ENCODE peak calls at places on chromosomes 5 and 9, in eight cellular contexts. F, W, Z, K, M, A, Y and O are unnamed samples.

GRCh38 chr9:125146247-125146646 is 2.9 kb upstream of the SCAI start:
- DNase-seq in F (no peak), W (no peak), Z (peak; percentile 51), K (no peak), M (no peak), A (no peak), Y (no peak), O (no peak)

GRCh38 chr5:16291474-16291873 is 111.9 kb upstream of the MARCHF11 start:
- DNase-seq in F (no peak), W (no peak), Z (no peak), K (no peak), M (no peak), A (no peak), Y (no peak), O (no peak)

GRCh38 chr9:104544644-104545043 is 8.0 kb upstream of the OR13C3 start:
- DNase-seq in F (no peak), W (no peak), Z (no peak), K (no peak), M (no peak), A (no peak), Y (no peak), O (no peak)

GRCh38 chr5:177471610-177472356 is 1.7 kb downstream of the DBN1 start:
- DNase-seq in F (peak; percentile 79), W (no peak), Z (peak; percentile 65), K (no peak), M (no peak), A (peak; percentile 78), Y (no peak), O (no peak)

GRCh38 chr5:175895701-175896102 is 24.3 kb downstream of the CPLX2 start:
- DNase-seq in F (no peak), W (no peak), Z (no peak), K (no peak), M (no peak), A (peak; percentile 37), Y (no peak), O (no peak)

GRCh38 chr9:133385452-133385851 is 9.3 kb downstream of the STKLD1 start:
- DNase-seq in F (no peak), W (no peak), Z (no peak), K (no peak), M (no peak), A (no peak), Y (no peak), O (no peak)

GRCh38 chr5:7503564-7503963 is 107.6 kb downstream of the ADCY2 start:
- DNase-seq in F (no peak), W (no peak), Z (no peak), K (no peak), M (no peak), A (no peak), Y (no peak), O (no peak)

GRCh38 chr9:93154293-93154903 is 20.3 kb upstream of the NINJ1 start:
- DNase-seq in F (no peak), W (no peak), Z (no peak), K (peak; percentile 47), M (peak; percentile 86), A (no peak), Y (peak; percentile 87), O (peak; percentile 53)

GRCh38 chr5:135379052-135379654 is 19.9 kb downstream of the MACROH2A1 start:
- DNase-seq in F (no peak), W (no peak), Z (peak; percentile 64), K (peak; percentile 23), M (no peak), A (no peak), Y (no peak), O (no peak)

GRCh38 chr5:60287174-60287771 is 393.7 kb upstream of the PDE4D start:
- DNase-seq in F (no peak), W (peak; percentile 41), Z (peak; percentile 31), K (peak; percentile 88), M (peak; percentile 95), A (no peak), Y (peak; percentile 76), O (peak; percentile 43)

GRCh38 chr5:151255621-151256286 is 2.8 kb downstream of the GM2A start:
- DNase-seq in F (no peak), W (no peak), Z (no peak), K (no peak), M (no peak), A (no peak), Y (no peak), O (no peak)

GRCh38 chr5:76542887-76543690 is 80.1 kb downstream of the F2RL2 start:
- DNase-seq in F (peak; percentile 76), W (no peak), Z (no peak), K (no peak), M (peak; percentile 39), A (peak; percentile 31), Y (no peak), O (no peak)

GRCh38 chr9:18743976-18744375 is 270.0 kb downstream of the ADAMTSL1 start:
- DNase-seq in F (no peak), W (no peak), Z (peak; percentile 76), K (no peak), M (no peak), A (no peak), Y (no peak), O (no peak)

GRCh38 chr9:114958021-114958846 is 27.8 kb upstream of the TNFSF8 start:
- DNase-seq in F (peak; percentile 49), W (no peak), Z (no peak), K (no peak), M (no peak), A (peak; percentile 64), Y (no peak), O (peak; percentile 19)

GRCh38 chr5:75062925-75063531 is 10.7 kb upstream of the GCNT4 start:
- DNase-seq in F (no peak), W (no peak), Z (no peak), K (no peak), M (no peak), A (no peak), Y (no peak), O (no peak)

GRCh38 chr9:137764981-137765380 is 112.6 kb upstream of the CACNA1B start:
- DNase-seq in F (no peak), W (no peak), Z (no peak), K (no peak), M (no peak), A (no peak), Y (no peak), O (no peak)

GRCh38 chr9:136787690-136788400 is 3.3 kb upstream of the TMEM141 start:
- DNase-seq in F (peak; percentile 82), W (peak; percentile 74), Z (no peak), K (peak; percentile 59), M (peak; percentile 92), A (peak; percentile 59), Y (peak; percentile 84), O (peak; percentile 88)

GRCh38 chr9:136831720-136832104 is 10.6 kb upstream of the AJM1 start:
- DNase-seq in F (no peak), W (no peak), Z (no peak), K (no peak), M (no peak), A (no peak), Y (no peak), O (no peak)

GRCh38 chr5:135199919-135200318 is 165.9 kb upstream of the PITX1 start:
- DNase-seq in F (no peak), W (no peak), Z (no peak), K (no peak), M (no peak), A (no peak), Y (no peak), O (no peak)

GRCh38 chr9:37964740-37965081 is 60.8 kb upstream of the SLC25A51 start:
- DNase-seq in F (no peak), W (no peak), Z (no peak), K (no peak), M (no peak), A (no peak), Y (no peak), O (no peak)

GRCh38 chr9:37965116-37965515 is 61.2 kb upstream of the SLC25A51 start:
- DNase-seq in F (no peak), W (no peak), Z (no peak), K (no peak), M (no peak), A (no peak), Y (no peak), O (no peak)

GRCh38 chr9:37966443-37967271 is 62.7 kb upstream of the SLC25A51 start:
- DNase-seq in F (no peak), W (peak; percentile 57), Z (no peak), K (no peak), M (no peak), A (no peak), Y (no peak), O (peak; percentile 50)

GRCh38 chr9:37961346-37961745 is 57.4 kb upstream of the SLC25A51 start:
- DNase-seq in F (no peak), W (no peak), Z (no peak), K (no peak), M (no peak), A (no peak), Y (no peak), O (no peak)

GRCh38 chr9:37963936-37964739 is 60.2 kb upstream of the SLC25A51 start:
- DNase-seq in F (no peak), W (peak; percentile 67), Z (peak; percentile 99), K (peak; percentile 83), M (no peak), A (no peak), Y (no peak), O (peak; percentile 66)
- H3K4me1 ChIP-seq in F (no peaks in the 10 kb centered on the region), W (peaks cover 10% of the 10 kb centered on the region), Z (peaks cover 51% of the 10 kb centered on the region), K (peaks cover 60% of the 10 kb centered on the region), M (no peaks in the 10 kb centered on the region), A (peaks cover 9% of the 10 kb centered on the region), Y (no peaks in the 10 kb centered on the region), O (peaks cover 25% of the 10 kb centered on the region)

GRCh38 chr5:72109625-72110024 is 2.4 kb downstream of the MAP1B start:
- DNase-seq in F (no peak), W (no peak), Z (peak; percentile 46), K (peak; percentile 68), M (peak; percentile 33), A (no peak), Y (no peak), O (no peak)

GRCh38 chr5:72109051-72109411 is 1.8 kb downstream of the MAP1B start:
- DNase-seq in F (no peak), W (no peak), Z (no peak), K (no peak), M (no peak), A (no peak), Y (no peak), O (no peak)

GRCh38 chr5:72108200-72109050 is 1.1 kb downstream of the MAP1B start:
- DNase-seq in F (no peak), W (no peak), Z (peak; percentile 58), K (peak; percentile 70), M (peak; percentile 94), A (peak; percentile 82), Y (peak; percentile 82), O (peak; percentile 47)

GRCh38 chr5:72107874-72108199 is 562 bp downstream of the MAP1B start:
- DNase-seq in F (no peak), W (no peak), Z (no peak), K (peak; percentile 55), M (peak; percentile 63), A (peak; percentile 34), Y (no peak), O (no peak)

GRCh38 chr5:72110401-72111013 is 3.2 kb downstream of the MAP1B start:
- DNase-seq in F (no peak), W (no peak), Z (no peak), K (no peak), M (peak; percentile 11), A (no peak), Y (no peak), O (no peak)
- TF ChIP-seq CTCF in F (no peak), W (no peak), Z (no peak), K (no peak), M (no peak), A (no peak), Y (no peak), O (no peak)

GRCh38 chr9:127132921-127133647 is 10.6 kb upstream of the ANGPTL2 start:
- DNase-seq in F (peak; percentile 35), W (no peak), Z (peak; percentile 46), K (peak; percentile 24), M (peak; percentile 63), A (no peak), Y (peak; percentile 50), O (no peak)
- H3K4me1 ChIP-seq in F (no peaks in the 10 kb centered on the region), W (no peaks in the 10 kb centered on the region), Z (peaks cover 41% of the 10 kb centered on the region), K (peaks cover 14% of the 10 kb centered on the region), M (peaks cover 29% of the 10 kb centered on the region), A (peaks cover 16% of the 10 kb centered on the region), Y (peaks cover 2% of the 10 kb centered on the region), O (no peaks in the 10 kb centered on the region)

GRCh38 chr5:37043693-37044092 is 167.1 kb downstream of the NIPBL start:
- DNase-seq in F (no peak), W (no peak), Z (no peak), K (peak; percentile 24), M (peak; percentile 38), A (no peak), Y (peak; percentile 28), O (no peak)
- TF ChIP-seq CTCF in F (no peak), W (peak; percentile 22), Z (no peak), K (peak; percentile 7), M (peak; percentile 30), A (no peak), Y (peak; percentile 54), O (no peak)